ENCODE peak calls at places on chromosomes 2 and 18, in five cellular contexts. B, F, M, R and A are unnamed samples.

GRCh38 chr2:27582129-27582694 is 630 bp upstream of the ZNF512 start:
- DNase-seq in B (no peak), F (no peak), M (no peak), R (no peak), A (no peak)

GRCh38 chr2:168552450-168552856 is 96.4 kb downstream of the CERS6 start:
- DNase-seq in B (no peak), F (peak), M (no peak), R (no peak), A (no peak)

GRCh38 chr2:224137208-224137607 is 98.1 kb upstream of the SERPINE2 start:
- DNase-seq in B (no peak), F (no peak), M (no peak), R (no peak), A (no peak)

GRCh38 chr2:234027646-234028045 is 22.9 kb upstream of the SPP2 start:
- DNase-seq in B (no peak), F (no peak), M (no peak), R (no peak), A (no peak)

GRCh38 chr2:241257419-241258032 is 57.9 kb downstream of the HDLBP start:
- DNase-seq in B (no peak), F (no peak), M (no peak), R (no peak), A (no peak)

GRCh38 chr2:145230546-145230945 is 710.6 kb upstream of the ZEB2 start:
- DNase-seq in B (no peak), F (no peak), M (no peak), R (no peak), A (no peak)

GRCh38 chr2:190357596-190357995 is 14.2 kb downstream of the INPP1 start:
- DNase-seq in B (no peak), F (no peak), M (no peak), R (no peak), A (no peak)

GRCh38 chr2:23565814-23566213 is 180.8 kb downstream of the KLHL29 start:
- DNase-seq in B (no peak), F (no peak), M (peak), R (no peak), A (no peak)

GRCh38 chr2:70531419-70532130 is 22.1 kb downstream of the TGFA start:
- DNase-seq in B (no peak), F (no peak), M (no peak), R (no peak), A (no peak)

GRCh38 chr2:149727927-149728326 is 140.4 kb upstream of the MMADHC start:
- DNase-seq in B (no peak), F (no peak), M (no peak), R (no peak), A (no peak)

GRCh38 chr2:201201371-201201770 is 18.4 kb downstream of the CASP10 start:
- DNase-seq in B (no peak), F (no peak), M (no peak), R (no peak), A (no peak)

GRCh38 chr2:190408538-190409271 is 550 bp downstream of the MFSD6 start:
- DNase-seq in B (no peak), F (peak), M (peak), R (peak), A (peak)

GRCh38 chr18:62245699-62246098 is 58.6 kb downstream of the RELCH start:
- DNase-seq in B (no peak), F (no peak), M (no peak), R (no peak), A (no peak)

GRCh38 chr2:177753682-177754475 is 318.7 kb downstream of the PDE11A start:
- DNase-seq in B (peak), F (no peak), M (peak), R (peak), A (no peak)

GRCh38 chr2:209960676-209961630 is 41.5 kb upstream of the RPE start:
- DNase-seq in B (peak), F (peak), M (no peak), R (peak), A (peak)

GRCh38 chr2:20424300-20425290 is 22.3 kb upstream of the RHOB start:
- DNase-seq in B (peak), F (no peak), M (peak), R (no peak), A (no peak)

GRCh38 chr2:120660056-120660694 is 75.5 kb upstream of the GLI2 start:
- DNase-seq in B (no peak), F (no peak), M (no peak), R (no peak), A (no peak)

GRCh38 chr2:210195066-210195852 is 24.1 kb upstream of the KANSL1L start:
- DNase-seq in B (peak), F (peak), M (no peak), R (peak), A (peak)

GRCh38 chr2:23356711-23357110 is 28.3 kb upstream of the KLHL29 start:
- DNase-seq in B (no peak), F (no peak), M (no peak), R (no peak), A (no peak)

GRCh38 chr2:118738524-118739308 is 108.7 kb downstream of the EN1 start:
- DNase-seq in B (peak), F (no peak), M (no peak), R (peak), A (no peak)

GRCh38 chr2:200843993-200844948 is 20.2 kb downstream of the CLK1 start:
- DNase-seq in B (no peak), F (no peak), M (no peak), R (no peak), A (no peak)

GRCh38 chr2:237616373-237617304 is 10.7 kb upstream of the LRRFIP1 start:
- DNase-seq in B (peak), F (no peak), M (no peak), R (no peak), A (no peak)

GRCh38 chr18:59054892-59055291 is 84.8 kb upstream of the SEC11C start:
- DNase-seq in B (no peak), F (no peak), M (no peak), R (no peak), A (no peak)

GRCh38 chr2:10264506-10265327 is 38.0 kb upstream of the HPCAL1 start:
- DNase-seq in B (no peak), F (no peak), M (no peak), R (no peak), A (no peak)

GRCh38 chr2:207938415-207938814 is 86.9 kb downstream of the PLEKHM3 start:
- DNase-seq in B (no peak), F (no peak), M (no peak), R (no peak), A (no peak)